ENCODE peak calls at places on chromosomes 3 and 15, in five cellular contexts. N is glutamatergic neuron; T is EH; P is cardiac fibroblast; O is stimulated activated CD8-positive, alpha-beta memory T cell treated with anti-CD3 and anti-CD28 coated beads, Interleukin-15, amount 100 ng/mL, for 1 hour. G is an unnamed sample.

GRCh38 chr3:172538368-172539264 is 15.4 kb upstream of the TNFSF10 start:
- DNase-seq in N (no peak), T (no peak), P (peak), O (no peak), G (no peak)

GRCh38 chr3:123576119-123576518 is 8.7 kb downstream of the HACD2 start:
- DNase-seq in N (no peak), T (no peak), P (peak), O (no peak), G (no peak)

GRCh38 chr3:42247576-42248027 is 18.4 kb downstream of the CCK start:
- DNase-seq in N (peak), T (peak), P (peak), O (peak), G (peak)

GRCh38 chr15:43441316-43441715 is 51.6 kb downstream of the TP53BP1 start:
- DNase-seq in N (no peak), T (peak), P (peak), O (no peak), G (no peak)

GRCh38 chr15:25737218-25737643 is 125.9 kb downstream of the ATP10A start:
- DNase-seq in N (no peak), T (peak), P (no peak), O (no peak), G (no peak)

GRCh38 chr3:17314171-17314570 is 428.3 kb downstream of the TBC1D5 start:
- DNase-seq in N (no peak), T (no peak), P (no peak), O (no peak), G (no peak)

GRCh38 chr15:73982251-73982962 is 9.7 kb downstream of the STOML1 start:
- DNase-seq in N (no peak), T (peak), P (peak), O (no peak), G (no peak)

GRCh38 chr15:64224508-64224907 is 61.7 kb upstream of the PPIB start:
- DNase-seq in N (no peak), T (peak), P (peak), O (no peak), G (no peak)

GRCh38 chr3:171239757-171240503 is 213.4 kb upstream of the SLC2A2 start:
- DNase-seq in N (no peak), T (no peak), P (no peak), O (no peak), G (no peak)

GRCh38 chr15:99454941-99455795 is 110.6 kb upstream of the MEF2A start:
- DNase-seq in N (no peak), T (peak), P (peak), O (no peak), G (no peak)

GRCh38 chr3:109339186-109339585 is 1.8 kb upstream of the DPPA4 start:
- DNase-seq in N (no peak), T (no peak), P (no peak), O (no peak), G (no peak)

GRCh38 chr3:155859859-155860258 is 5.6 kb upstream of the SLC33A1 start:
- DNase-seq in N (no peak), T (peak), P (peak), O (no peak), G (no peak)